ENCODE peak calls at places on chromosomes 1 and 21, in eight cellular contexts. P is endothelial cell of umbilical vein; F is HepG2; U is psoas muscle; S is CD8-positive, alpha-beta memory T cell; V is foreskin keratinocyte; A is WERI-Rb-1; M is CD4-positive, alpha-beta T cell. B is an unnamed sample. For H3K27me3, the result is how much of the 10 kb centered on the place peaks cover.

GRCh38 chr1:62439652-62440371 is 3.0 kb downstream of the USP1 start:
- DNase-seq in P (no peak), S (no peak), V (no peak), F (peak), A (no peak), U (no peak), M (no peak), B (no peak)

GRCh38 chr1:233461847-233462246 is 134.3 kb downstream of the MAP3K21 start:
- DNase-seq in U (no peak), V (no peak), F (no peak), M (no peak), A (no peak), P (no peak), S (no peak), B (no peak)

GRCh38 chr1:206651958-206652890 is 16.9 kb downstream of the DYRK3 start:
- DNase-seq in U (no peak), P (no peak), A (no peak), V (no peak), F (no peak), M (no peak), S (no peak), B (no peak)

GRCh38 chr1:71046891-71047634 is 553 bp downstream of the PTGER3 start:
- DNase-seq in P (peak), A (no peak), M (no peak), V (no peak), S (no peak), F (no peak), U (peak), B (peak)

GRCh38 chr1:176119549-176119948 is 87.5 kb downstream of the COP1 start:
- DNase-seq in S (no peak), V (peak), F (peak), U (no peak), P (peak), A (no peak), M (no peak), B (no peak)

GRCh38 chr21:41975391-41976272 is 21.8 kb upstream of the C2CD2 start:
- DNase-seq in A (no peak), P (no peak), U (no peak), V (no peak), F (no peak), S (no peak), M (no peak), B (no peak)

GRCh38 chr1:31183927-31184554 is 55.6 kb downstream of the NKAIN1 start:
- DNase-seq in M (no peak), A (peak), P (peak), F (peak), U (no peak), V (no peak), S (no peak), B (peak)

GRCh38 chr1:30668026-30668425 is 55.4 kb downstream of the MATN1 start:
- DNase-seq in V (peak), A (no peak), F (no peak), S (no peak), M (no peak), P (no peak), U (no peak), B (no peak)

GRCh38 chr1:109864063-109864822 is 46.4 kb upstream of the CSF1 start:
- DNase-seq in M (no peak), S (no peak), U (no peak), V (no peak), P (no peak), A (no peak), F (no peak), B (no peak)

GRCh38 chr1:35449334-35450008 is 107.7 kb downstream of the KIAA0319L start:
- DNase-seq in M (no peak), A (peak), V (peak), P (no peak), F (no peak), S (no peak), U (no peak), B (no peak)

GRCh38 chr1:81157686-81158085 is 643.0 kb upstream of the ADGRL2 start:
- DNase-seq in P (no peak), S (no peak), A (no peak), U (no peak), M (no peak), F (no peak), V (no peak), B (no peak)

GRCh38 chr1:226738421-226738994 is 574 bp downstream of the ITPKB start:
- DNase-seq in S (peak), U (peak), P (peak), V (peak), A (peak), M (no peak), F (no peak), B (no peak)

GRCh38 chr1:9455487-9456237 is 83.6 kb upstream of the SLC25A33 start:
- DNase-seq in U (peak), M (peak), P (peak), F (peak), A (peak), S (peak), V (no peak), B (peak)

GRCh38 chr1:62962794-62963776 is 179.2 kb downstream of the ATG4C start:
- DNase-seq in M (no peak), A (peak), S (no peak), F (peak), P (peak), V (peak), U (no peak), B (peak)

GRCh38 chr1:22801753-22802152 is 91.1 kb downstream of the EPHB2 start:
- DNase-seq in F (no peak), S (no peak), M (no peak), P (no peak), U (no peak), A (peak), V (no peak), B (no peak)

GRCh38 chr1:234331511-234331910 is 41.7 kb upstream of the COA6 start:
- DNase-seq in M (no peak), V (no peak), P (no peak), A (no peak), S (no peak), U (no peak), F (no peak), B (no peak)

GRCh38 chr1:20343149-20343936 is 52.7 kb downstream of the VWA5B1 start:
- DNase-seq in V (no peak), P (no peak), U (no peak), M (peak), S (no peak), A (peak), F (no peak), B (peak)

DNA sequence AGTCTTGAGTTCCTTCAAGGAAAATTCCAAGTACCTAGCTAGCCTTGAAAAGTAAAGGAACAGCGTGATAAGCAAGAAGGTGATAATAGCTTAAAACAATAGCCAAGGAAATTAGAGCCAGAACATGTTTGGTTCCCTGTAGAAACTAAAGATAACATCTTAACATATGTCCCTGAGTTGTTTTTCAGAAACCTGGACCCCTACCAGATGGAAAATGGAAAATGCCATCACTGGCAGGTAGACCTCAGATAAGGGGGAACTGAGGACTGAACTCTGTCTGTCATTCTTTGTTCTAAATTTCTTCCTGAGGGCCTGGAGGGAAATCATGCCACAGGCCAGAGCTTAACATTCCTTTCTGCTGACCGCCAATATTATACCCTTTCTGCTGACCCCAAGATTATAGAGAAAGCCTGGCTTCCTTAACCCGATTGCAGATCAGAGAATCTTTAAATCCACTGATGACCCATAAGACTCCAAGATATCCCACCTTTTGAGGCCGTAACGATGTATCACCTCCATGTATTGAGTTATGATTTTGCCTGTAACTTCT is 23.4 kb downstream of the CNIH3 start:
- DNase-seq in S (no peak), U (no peak), V (no peak), A (no peak), F (no peak), M (no peak), P (peak), B (no peak)
- H3K27ac ChIP-seq in S (no peak), U (no peak), V (no peak), A (no peak), F (no peak), M (no peak), P (no peak), B (no peak)

DNA sequence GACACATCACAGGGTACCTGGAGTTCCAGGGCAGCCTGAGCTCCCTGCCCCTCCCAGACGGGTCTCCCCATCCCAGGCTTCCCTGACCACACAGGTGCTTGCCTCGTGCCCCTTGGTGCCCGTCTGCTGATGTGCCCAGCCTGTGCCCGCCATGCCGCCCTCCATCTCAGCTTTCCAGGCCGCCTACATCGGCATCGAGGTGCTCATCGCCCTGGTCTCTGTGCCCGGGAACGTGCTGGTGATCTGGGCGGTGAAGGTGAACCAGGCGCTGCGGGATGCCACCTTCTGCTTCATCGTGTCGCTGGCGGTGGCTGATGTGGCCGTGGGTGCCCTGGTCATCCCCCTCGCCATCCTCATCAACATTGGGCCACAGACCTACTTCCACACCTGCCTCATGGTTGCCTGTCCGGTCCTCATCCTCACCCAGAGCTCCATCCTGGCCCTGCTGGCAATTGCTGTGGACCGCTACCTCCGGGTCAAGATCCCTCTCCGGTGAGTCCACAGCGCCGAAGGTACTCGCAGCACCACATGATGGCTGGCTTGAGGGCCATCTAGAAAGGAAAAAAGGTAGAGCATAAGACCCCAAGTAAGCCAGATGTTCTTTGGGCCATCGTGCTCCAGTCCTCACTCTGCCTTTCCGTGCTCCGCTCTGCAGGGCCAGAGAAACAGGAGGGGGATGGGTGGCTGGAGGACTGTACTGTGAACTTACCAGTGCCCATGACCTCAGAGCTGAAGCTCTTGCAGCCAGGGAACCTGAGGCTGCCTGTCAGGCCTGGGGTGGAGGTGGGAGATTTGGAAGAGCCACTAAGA is 1.4 kb downstream of the ADORA1 start:
- DNase-seq in P (no peak), A (peak), F (no peak), M (no peak), U (no peak), V (no peak), S (no peak), B (no peak)
- H3K27me3 ChIP-seq in P (under half), A (under half), F (under half), M (under half), U (under half), V (half or more), S (under half), B (under half)

GRCh38 chr1:114338491-114338890 is 172.5 kb downstream of the TRIM33 start:
- DNase-seq in A (peak), V (no peak), M (no peak), S (no peak), F (no peak), U (no peak), P (no peak), B (no peak)
- H3K27ac ChIP-seq in A (no peak), V (no peak), M (no peak), S (no peak), F (no peak), U (no peak), P (no peak), B (no peak)

GRCh38 chr1:26092422-26092821 is 19.2 kb upstream of the PDIK1L start:
- DNase-seq in F (no peak), S (no peak), M (no peak), A (no peak), V (no peak), U (no peak), P (no peak), B (no peak)

GRCh38 chr1:26097696-26098095 is 13.9 kb upstream of the PDIK1L start:
- DNase-seq in U (no peak), A (no peak), F (no peak), M (no peak), V (peak), P (no peak), S (no peak), B (no peak)

GRCh38 chr1:26096471-26096870 is 15.2 kb upstream of the PDIK1L start:
- DNase-seq in V (no peak), A (no peak), F (no peak), P (no peak), M (no peak), S (no peak), U (no peak), B (no peak)

GRCh38 chr1:26094076-26094669 is 17.5 kb upstream of the PDIK1L start:
- DNase-seq in P (no peak), F (no peak), M (no peak), U (peak), A (peak), S (no peak), V (no peak), B (no peak)

GRCh38 chr1:26094677-26095383 is 16.8 kb upstream of the PDIK1L start:
- DNase-seq in M (no peak), A (peak), U (peak), S (no peak), F (no peak), P (no peak), V (peak), B (no peak)
- H3K27me3 ChIP-seq in M (under half), A (under half), U (under half), S (under half), F (under half), P (under half), V (under half), B (under half)

DNA sequence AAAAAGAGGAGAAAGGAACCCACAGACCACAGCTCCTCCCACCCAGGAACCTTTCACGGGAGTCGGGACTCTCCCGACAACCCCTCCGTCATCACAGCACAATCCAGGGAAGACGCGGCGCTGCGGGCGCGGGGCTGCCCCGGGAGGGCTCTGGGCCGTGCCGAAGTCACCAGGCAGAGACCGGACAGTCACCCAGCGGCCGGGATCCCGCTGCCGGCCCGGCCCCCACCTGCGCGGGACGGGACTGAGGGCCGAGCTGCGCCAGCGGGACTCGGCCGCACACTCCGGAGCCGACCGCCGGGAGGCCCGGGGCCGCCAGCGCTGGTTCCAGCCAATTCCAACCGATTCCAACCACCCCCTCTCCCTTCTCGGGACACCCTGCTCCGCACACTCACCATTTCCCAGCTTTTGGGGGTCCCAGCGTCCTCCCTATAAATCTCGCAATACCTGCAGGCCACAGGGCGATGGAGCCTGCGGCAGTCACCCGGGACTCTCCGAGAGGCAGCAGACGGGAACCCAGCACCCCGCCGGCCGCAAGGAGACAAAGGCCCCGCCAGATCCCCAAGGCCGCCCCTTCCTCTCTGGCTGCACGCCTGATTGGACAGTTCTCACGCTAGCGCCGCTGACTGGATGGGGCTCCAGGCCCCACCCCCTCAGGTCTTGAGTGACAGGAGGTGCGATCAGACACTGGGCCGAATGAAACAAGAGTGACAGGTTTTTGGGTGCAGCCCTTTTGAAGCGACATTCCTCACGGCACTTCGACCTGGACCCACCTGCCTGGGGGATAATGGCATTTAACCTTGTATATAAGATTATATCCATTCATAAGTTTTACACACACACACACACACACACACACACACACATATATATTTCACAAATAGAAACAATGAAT is at the start of gene ZNF695:
- DNase-seq in M (no peak), U (peak), A (peak), V (peak), S (peak), F (peak), P (peak), B (peak)
- H3K27ac ChIP-seq in M (no peak), U (no peak), A (peak), V (peak), S (no peak), F (peak), P (peak), B (no peak)

GRCh38 chr1:92475029-92475428 is 11.7 kb downstream of the GFI1 start:
- DNase-seq in M (no peak), P (no peak), F (no peak), A (no peak), V (no peak), U (no peak), S (no peak), B (no peak)
- H3K27me3 ChIP-seq in M (under half), P (under half), F (under half), A (under half), V (half or more), U (under half), S (under half), B (under half)